ENCODE peak calls at places on chromosome 11, in four cellular contexts. U is prostate gland, O is heart left ventricle, E is IMR-90. Q is an unnamed sample.

GRCh38 chr11:70501026-70501901 is 102.9 kb downstream of the CTTN start:
- DNase-seq in U (no peak), O (peak; percentile 81), E (no peak), Q (no peak)

GRCh38 chr11:130527648-130528300 is 79.3 kb downstream of the ADAMTS15 start:
- DNase-seq in E (peak; percentile 60), O (peak; percentile 63), U (no peak), Q (no peak)

GRCh38 chr11:86524603-86525352 is 147.6 kb downstream of the ME3 start:
- DNase-seq in E (peak; percentile 73), U (no peak), O (no peak), Q (no peak)

GRCh38 chr11:29159552-29160465 is 857.0 kb downstream of the KCNA4 start:
- DNase-seq in O (no peak), U (peak; percentile 11), E (peak; percentile 90), Q (no peak)

GRCh38 chr11:63945482-63946163 is 6.8 kb downstream of the NAA40 start:
- DNase-seq in E (peak; percentile 68), U (peak; percentile 85), O (peak; percentile 68), Q (peak; percentile 76)

GRCh38 chr11:57368106-57368826 is 12.7 kb downstream of the PRG3 start:
- DNase-seq in O (no peak), E (no peak), U (no peak), Q (no peak)

GRCh38 chr11:122984186-122985011 is 2.8 kb upstream of the BSX start:
- DNase-seq in E (no peak), O (no peak), U (no peak), Q (no peak)

GRCh38 chr11:113397212-113397611 is 9.6 kb downstream of the ANKK1 start:
- DNase-seq in O (no peak), U (no peak), E (no peak), Q (no peak)

GRCh38 chr11:1632053-1632714 is 2.6 kb downstream of the KRTAP5-5 start:
- DNase-seq in O (no peak), U (no peak), E (no peak), Q (no peak)

GRCh38 chr11:58075781-58076180 is 45.0 kb downstream of the OR6Q1 start:
- DNase-seq in E (peak; percentile 79), U (no peak), O (no peak), Q (no peak)

GRCh38 chr11:102981324-102981910 is 25.9 kb upstream of the MMP13 start:
- DNase-seq in E (peak; percentile 65), U (no peak), O (no peak), Q (no peak)

GRCh38 chr11:78069465-78069864 is 5.8 kb downstream of the THRSP start:
- DNase-seq in U (no peak), O (no peak), E (no peak), Q (no peak)

GRCh38 chr11:118211006-118211405 is 13.8 kb downstream of the JAML start:
- DNase-seq in E (no peak), O (no peak), U (no peak), Q (no peak)

GRCh38 chr11:107493117-107493516 is 35.5 kb upstream of the CWF19L2 start:
- DNase-seq in E (peak; percentile 63), U (no peak), O (no peak), Q (no peak)

GRCh38 chr11:95531116-95531515 is 258.5 kb downstream of the FAM76B start:
- DNase-seq in E (no peak), U (no peak), O (no peak), Q (no peak)

GRCh38 chr11:115220881-115221280 is 283.3 kb downstream of the CADM1 start:
- DNase-seq in O (no peak), E (no peak), U (no peak), Q (no peak)

GRCh38 chr11:35332524-35332923 is 86.8 kb downstream of the SLC1A2 start:
- DNase-seq in U (no peak), O (no peak), E (no peak), Q (no peak)

GRCh38 chr11:69448471-69449284 is 32.8 kb upstream of the LINC01488 start:
- DNase-seq in U (no peak), O (no peak), E (no peak), Q (no peak)

GRCh38 chr11:130672911-130673310 is 224.5 kb downstream of the ADAMTS15 start:
- DNase-seq in E (peak; percentile 13), O (no peak), U (no peak), Q (peak; percentile 21)

GRCh38 chr11:120235024-120235628 is 4.8 kb upstream of the POU2F3 start:
- DNase-seq in O (no peak), E (peak; percentile 43), U (peak; percentile 79), Q (no peak)

GRCh38 chr11:57459112-57460016 is 964 bp upstream of the RTN4RL2 start:
- DNase-seq in E (peak; percentile 17), O (no peak), U (no peak), Q (no peak)

GRCh38 chr11:17544181-17544622 is at the start of gene USH1C:
- DNase-seq in O (peak; percentile 33), E (no peak), U (no peak), Q (no peak)

GRCh38 chr11:97683733-97684132 is 1293.9 kb downstream of the JRKL start:
- DNase-seq in E (no peak), U (no peak), O (no peak), Q (no peak)

GRCh38 chr11:28697920-28698827 is 590.0 kb downstream of the METTL15 start:
- DNase-seq in U (peak; percentile 19), E (peak; percentile 61), O (peak; percentile 44), Q (peak; percentile 13)

GRCh38 chr11:126341760-126342161 is 13.7 kb upstream of the ST3GAL4 start:
- DNase-seq in U (no peak), O (peak; percentile 16), E (peak; percentile 71), Q (no peak)

GRCh38 chr11:119729581-119730346 is 764 bp upstream of the NECTIN1 start:
- DNase-seq in O (peak; percentile 81), U (peak; percentile 68), E (peak; percentile 39), Q (peak; percentile 51)

DNA sequence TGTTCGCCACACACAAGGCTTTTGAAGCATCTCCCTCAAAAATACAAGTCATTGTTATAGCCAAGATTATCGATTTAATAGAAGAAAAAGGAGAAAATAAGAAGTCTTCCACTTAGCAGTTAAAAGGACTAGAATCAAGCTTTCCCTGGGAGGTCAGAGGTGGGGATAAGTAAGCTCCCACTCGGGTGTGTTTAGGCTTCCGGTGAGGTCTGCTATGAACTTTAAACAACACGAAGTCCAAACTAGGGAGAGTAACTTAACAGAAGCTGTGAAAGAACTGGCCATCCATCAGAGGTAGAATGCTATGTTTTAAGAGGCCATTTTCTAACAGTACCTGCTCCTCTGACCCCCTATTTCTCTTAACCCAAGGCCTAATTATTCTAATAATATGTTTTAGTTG is 91.4 kb upstream of the APOA1 start:
- DNase-seq in E (no peak), U (no peak), O (no peak), Q (no peak)
- TF ChIP-seq POLR2A in E (no peak), U (no peak), O (no peak), Q (no peak)

GRCh38 chr11:109654091-109654490 is 232.1 kb downstream of the C11orf87 start:
- DNase-seq in O (no peak), E (no peak), U (no peak), Q (no peak)
- H3K36me3 ChIP-seq in O (no peaks in the 10 kb centered on the region), E (no peaks in the 10 kb centered on the region), U (no peaks in the 10 kb centered on the region), Q (no peaks in the 10 kb centered on the region)

GRCh38 chr11:8573750-8574149 is 20.3 kb downstream of the STK33 start:
- DNase-seq in U (no peak), O (no peak), E (no peak), Q (no peak)

GRCh38 chr11:8577791-8578581 is 16.0 kb downstream of the STK33 start:
- DNase-seq in E (peak; percentile 43), O (no peak), U (no peak), Q (no peak)

DNA sequence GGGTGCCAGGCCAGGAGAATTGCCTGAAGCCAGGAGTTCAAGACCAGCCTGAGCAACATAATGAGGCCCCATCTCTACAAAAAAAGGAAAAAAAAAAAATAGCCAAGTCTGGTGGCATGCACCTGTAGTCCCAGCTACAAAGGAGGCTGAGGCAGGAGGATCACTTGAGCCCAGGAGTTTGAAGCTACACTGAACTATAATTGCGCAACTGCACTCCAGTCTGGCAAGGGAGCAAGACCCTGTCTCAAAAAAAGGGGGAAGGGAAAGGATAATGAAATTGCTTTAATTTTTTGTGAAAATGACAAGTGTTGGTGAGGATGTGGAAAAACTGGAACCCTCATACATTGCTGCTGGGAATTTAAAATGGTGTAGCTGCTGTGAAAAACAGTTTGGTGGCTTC is 19.2 kb downstream of the STK33 start:
- DNase-seq in U (no peak), O (no peak), E (no peak), Q (no peak)
- TF ChIP-seq POLR2A in U (no peak), O (no peak), E (no peak), Q (no peak)

DNA sequence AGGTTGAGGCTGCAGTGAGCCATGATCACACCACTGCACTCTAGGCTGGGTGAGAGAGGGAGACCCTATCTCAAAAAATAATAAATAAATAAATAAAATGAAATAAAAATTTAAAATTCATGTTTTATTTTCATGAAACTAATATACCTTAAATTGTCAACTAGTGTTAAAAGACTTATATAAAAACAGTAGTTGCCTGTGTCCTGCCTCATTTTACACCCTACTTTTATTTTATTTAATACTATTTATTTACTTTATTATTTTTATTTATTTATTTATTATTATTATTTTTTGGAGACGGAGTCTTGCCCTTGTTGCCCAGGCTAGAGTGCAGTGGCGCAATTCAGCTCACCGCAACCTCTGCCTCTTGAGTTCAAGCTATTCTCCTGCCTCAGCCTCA is 4.8 kb upstream of the WDR74 start:
- DNase-seq in U (no peak), O (no peak), E (no peak), Q (no peak)
- H3K36me3 ChIP-seq in U (no peaks in the 10 kb centered on the region), O (no peaks in the 10 kb centered on the region), E (no peaks in the 10 kb centered on the region), Q (no peaks in the 10 kb centered on the region)

GRCh38 chr11:3964056-3964455 is 108.6 kb downstream of the STIM1 start:
- DNase-seq in E (no peak), O (no peak), U (no peak), Q (no peak)

GRCh38 chr11:3967695-3968094 is 112.2 kb downstream of the STIM1 start:
- DNase-seq in E (no peak), O (no peak), U (no peak), Q (no peak)

GRCh38 chr11:3962406-3962840 is 107.0 kb downstream of the STIM1 start:
- DNase-seq in E (peak; percentile 67), O (no peak), U (no peak), Q (no peak)

GRCh38 chr11:3969200-3969599 is 113.7 kb downstream of the STIM1 start:
- DNase-seq in E (no peak), U (no peak), O (no peak), Q (no peak)

GRCh38 chr11:3964935-3965511 is 109.6 kb downstream of the STIM1 start:
- DNase-seq in E (no peak), O (no peak), U (no peak), Q (no peak)
- TF ChIP-seq POLR2A in E (no peak), O (no peak), U (no peak), Q (no peak)

DNA sequence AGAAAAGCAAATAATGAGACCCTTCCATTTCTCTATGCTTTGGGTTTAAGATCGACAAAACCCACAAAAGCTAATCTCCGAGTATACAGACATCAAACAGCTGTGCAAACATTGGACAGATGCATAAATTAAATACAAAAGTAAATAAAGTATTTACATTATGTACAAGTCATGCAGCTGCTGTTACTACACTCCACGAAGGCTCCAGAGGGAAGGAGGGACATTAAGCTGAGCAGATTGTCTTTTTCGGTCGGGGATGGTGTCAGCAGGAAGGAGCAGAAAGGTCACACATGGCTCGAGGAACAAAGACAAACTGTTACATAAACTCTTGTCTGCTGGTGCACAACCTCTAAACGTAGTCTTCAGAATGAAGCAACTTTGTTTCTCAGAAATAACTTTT is 88.8 kb upstream of the BARX2 start:
- DNase-seq in U (no peak), E (peak; percentile 5), O (no peak), Q (no peak)
- H3K36me3 ChIP-seq in U (no peaks in the 10 kb centered on the region), E (no peaks in the 10 kb centered on the region), O (no peaks in the 10 kb centered on the region), Q (no peaks in the 10 kb centered on the region)

Q was measured in uterus.